ENCODE peak calls at places on chromosomes 4 and X, in six cellular contexts. W is A549, O is ascending aorta, Z is nephron progenitor cell, Q is fibroblast of villous mesenchyme, I is AG10803. V is an unnamed sample.

GRCh38 chr4:184787766-184788503 is 37.8 kb downstream of the ACSL1 start:
- DNase-seq in Q (no peak), O (no peak), W (no peak), Z (no peak), I (no peak), V (no peak)

GRCh38 chrX:63754141-63754859 is 30.7 kb downstream of the ARHGEF9 start:
- DNase-seq in W (no peak), O (no peak), I (peak), Q (peak), Z (no peak), V (no peak)

GRCh38 chr4:164799410-164799809 is 45.5 kb downstream of the SMIM31 start:
- DNase-seq in Z (no peak), O (no peak), W (no peak), I (no peak), Q (no peak), V (no peak)

GRCh38 chrX:7552758-7553157 is 290.2 kb upstream of the VCX start:
- DNase-seq in W (no peak), Q (no peak), I (no peak), Z (no peak), O (no peak), V (no peak)

GRCh38 chrX:136647969-136648368 is at the start of gene CD40LG:
- DNase-seq in O (no peak), I (no peak), Z (no peak), Q (no peak), W (no peak), V (no peak)

GRCh38 chr4:21134994-21135393 is 434.7 kb downstream of the PACRGL start:
- DNase-seq in O (no peak), Q (peak), W (peak), Z (no peak), I (peak), V (no peak)

GRCh38 chr4:124947622-124948265 is 235.2 kb upstream of the ANKRD50 start:
- DNase-seq in Z (no peak), W (no peak), Q (no peak), I (no peak), O (no peak), V (no peak)

GRCh38 chr4:68447201-68447600 is at the start of gene TMPRSS11E:
- DNase-seq in I (no peak), O (no peak), Z (no peak), W (no peak), Q (no peak), V (no peak)

GRCh38 chr4:147824884-147825283 is 93.0 kb downstream of the ARHGAP10 start:
- DNase-seq in W (no peak), I (no peak), Z (no peak), O (no peak), Q (no peak), V (no peak)

GRCh38 chr4:3681191-3681590 is 85.0 kb upstream of the ADRA2C start:
- DNase-seq in I (no peak), Q (no peak), W (no peak), Z (no peak), O (no peak), V (no peak)

GRCh38 chrX:9369802-9370291 is 95.0 kb upstream of the TBL1X start:
- DNase-seq in Z (no peak), I (no peak), W (no peak), O (no peak), Q (no peak), V (no peak)

GRCh38 chrX:46317158-46317557 is 228.1 kb downstream of the ZNF674 start:
- DNase-seq in W (peak), Z (no peak), I (no peak), Q (no peak), O (no peak), V (no peak)

GRCh38 chr4:2069161-2069971 is 10.2 kb downstream of the NAT8L start:
- DNase-seq in Z (no peak), I (no peak), O (no peak), Q (no peak), W (no peak), V (no peak)

GRCh38 chrX:136446208-136446607 is 41.5 kb upstream of the BRS3 start:
- DNase-seq in I (no peak), Q (no peak), O (no peak), Z (no peak), W (no peak), V (no peak)

GRCh38 chrX:77426811-77427210 is 20.4 kb upstream of the FGF16 start:
- DNase-seq in I (peak), Q (peak), Z (no peak), W (no peak), O (no peak), V (no peak)

GRCh38 chr4:150573534-150573933 is 8.4 kb upstream of the MAB21L2 start:
- DNase-seq in O (no peak), W (no peak), Q (peak), I (peak), Z (no peak), V (no peak)

GRCh38 chr4:158134257-158134656 is 38.6 kb downstream of the GASK1B start:
- DNase-seq in W (no peak), Q (no peak), Z (no peak), O (no peak), I (no peak), V (no peak)

GRCh38 chrX:69126642-69127041 is 38.6 kb downstream of the PJA1 start:
- DNase-seq in I (no peak), Q (no peak), W (no peak), O (no peak), Z (no peak), V (no peak)

GRCh38 chrX:153353416-153353815 is 19.5 kb downstream of the ZNF275 start:
- DNase-seq in O (no peak), Z (no peak), I (no peak), Q (no peak), W (no peak), V (no peak)

GRCh38 chr4:37827030-37827705 is 682 bp downstream of the PGM2 start:
- DNase-seq in I (no peak), Z (no peak), Q (peak), O (peak), W (no peak), V (no peak)

DNA sequence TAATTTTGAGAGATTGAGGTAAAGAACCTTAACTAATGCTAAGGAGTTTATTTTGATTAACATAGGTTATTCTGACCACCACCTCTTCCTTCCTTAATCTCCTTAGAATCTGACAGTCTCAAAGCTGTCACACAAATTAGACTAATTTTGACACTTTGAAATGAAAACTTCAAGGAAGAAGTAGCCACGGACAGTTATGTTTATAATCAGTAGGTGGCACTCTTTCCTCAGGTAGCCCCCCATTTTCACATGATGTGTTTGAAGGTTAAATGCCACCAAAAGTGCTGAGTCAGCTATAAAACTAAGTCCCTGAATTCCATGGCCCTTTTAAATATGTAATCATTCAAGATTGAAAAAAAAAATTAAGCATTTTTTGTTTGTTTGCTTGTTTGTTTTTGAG is 22.4 kb downstream of the TMEM33 start:
- DNase-seq in O (no peak), W (peak), I (no peak), Z (no peak), Q (peak), V (no peak)
- TF ChIP-seq CTCF in O (peak), W (peak), I (peak), Z (peak), Q (peak), V (peak)

DNA sequence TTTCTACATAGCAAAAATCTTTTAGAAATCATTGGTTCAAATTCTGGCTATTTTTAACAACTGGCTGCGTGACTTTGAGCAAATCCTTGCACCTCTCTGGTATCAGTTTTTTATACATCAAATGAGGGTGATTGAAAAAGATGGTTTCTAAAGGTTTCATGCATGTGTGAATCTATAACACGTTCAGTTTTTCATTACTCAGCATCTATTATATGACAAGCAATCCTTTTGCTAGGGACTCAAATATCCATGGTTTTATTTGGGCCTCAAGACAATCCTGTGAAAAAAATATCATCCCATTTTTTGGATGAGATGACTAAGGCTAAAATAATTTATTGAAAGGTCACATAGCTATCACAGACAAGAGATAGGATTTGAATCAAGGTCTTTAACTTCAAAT is 884 bp downstream of the HEPH start:
- DNase-seq in I (no peak), Z (no peak), O (no peak), W (no peak), Q (no peak), V (no peak)
- TF ChIP-seq CTCF in I (no peak), Z (no peak), O (no peak), W (no peak), Q (no peak), V (no peak)

DNA sequence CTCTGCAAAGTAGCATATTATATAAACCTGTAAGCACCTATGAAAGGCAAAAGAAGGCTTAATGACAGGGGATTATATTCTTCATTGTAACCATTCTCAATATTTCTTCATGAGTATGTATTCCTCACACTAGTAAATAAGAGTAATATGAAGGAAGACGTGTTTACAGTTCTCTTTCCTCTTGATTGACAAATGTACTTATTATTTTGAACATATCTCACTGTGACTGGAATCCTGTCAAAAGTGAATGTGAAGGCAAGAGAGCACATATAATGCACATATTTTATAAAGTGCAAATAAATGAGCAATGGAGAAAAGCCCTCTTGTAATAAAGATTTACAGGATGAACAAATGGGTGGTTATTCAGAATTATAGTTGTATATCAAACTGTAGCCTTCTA is 19.7 kb downstream of the FAM47A start:
- DNase-seq in Q (no peak), O (no peak), W (no peak), Z (no peak), I (no peak), V (no peak)
- TF ChIP-seq CTCF in Q (no peak), O (no peak), W (no peak), Z (no peak), I (no peak), V (no peak)

GRCh38 chrX:132877954-132878536 is 80.4 kb downstream of the HS6ST2 start:
- DNase-seq in Z (peak), I (no peak), W (no peak), Q (no peak), O (no peak), V (no peak)

GRCh38 chrX:132876933-132877332 is 81.5 kb downstream of the HS6ST2 start:
- DNase-seq in Z (no peak), Q (peak), I (no peak), W (no peak), O (no peak), V (no peak)

GRCh38 chrX:132875705-132876508 is 82.5 kb downstream of the HS6ST2 start:
- DNase-seq in Q (peak), I (no peak), W (no peak), Z (no peak), O (no peak), V (no peak)

GRCh38 chrX:132876509-132876837 is 82.0 kb downstream of the HS6ST2 start:
- DNase-seq in Z (peak), Q (no peak), W (no peak), I (no peak), O (no peak), V (no peak)
- TF ChIP-seq CTCF in Z (no peak), Q (no peak), W (no peak), I (no peak), O (no peak), V (no peak)

DNA sequence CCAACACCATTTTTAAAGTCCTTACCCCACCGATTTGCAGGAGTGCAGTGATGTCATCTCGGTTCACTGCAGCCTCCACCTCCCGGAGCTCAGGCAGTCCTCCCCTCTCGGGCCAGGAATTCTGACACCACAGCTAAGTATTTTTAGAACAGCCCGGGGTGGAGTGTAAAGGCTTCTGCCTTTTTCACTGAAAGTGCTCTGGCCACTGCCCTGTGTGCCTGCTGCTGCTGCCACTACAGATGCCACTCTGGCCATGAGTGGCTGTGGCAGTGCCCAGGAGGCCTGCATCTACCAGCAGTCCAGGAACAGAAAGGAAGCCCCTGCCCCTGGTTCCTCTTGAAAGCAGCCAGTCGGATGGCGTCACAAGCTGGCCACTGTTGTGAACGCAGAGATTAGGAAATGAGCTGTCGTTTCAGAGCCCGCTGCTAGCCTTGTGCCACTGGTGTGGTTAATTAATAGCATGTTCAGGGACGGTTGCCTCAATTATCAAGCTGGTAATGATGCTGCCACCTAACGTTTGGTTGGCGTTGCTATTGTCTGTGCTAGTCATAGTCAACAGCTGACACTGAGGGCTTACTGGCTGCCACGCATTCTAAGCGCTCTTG is 23.6 kb upstream of the TBC1D14 start:
- DNase-seq in I (peak), W (peak), O (peak), Z (no peak), Q (peak), V (no peak)
- TF ChIP-seq CTCF in I (peak), W (peak), O (peak), Z (no peak), Q (peak), V (peak)

GRCh38 chr4:110586137-110586850 is 36.6 kb downstream of the PITX2 start:
- DNase-seq in Z (no peak), Q (peak), W (peak), O (no peak), I (peak), V (no peak)
- TF ChIP-seq CTCF in Z (peak), Q (peak), W (peak), O (peak), I (peak), V (peak)

V was measured in D721Med.